ENCODE peak calls at places on chromosomes 6 and 20, in seven cellular contexts. Z is nucleus accumbens; U is cardiac muscle cell; O is activated CD8-positive, alpha-beta memory T cell treated with anti-CD3 and anti-CD28 coated beads, Interleukin-2, amount 50 U/mL, for 4 hours; S is HEK293T; G is GM12865; C is activated CD8-positive, alpha-beta T cell treated with anti-CD3 and anti-CD28 coated beads, Interleukin-2, amount 10 ng/mL, durations not matched to agents 7 days and 5 days. P is an unnamed sample.

GRCh38 chr6:16684896-16685554 is 76.2 kb downstream of the ATXN1 start:
- DNase-seq in Z (no peak), U (peak; percentile 49), O (peak; percentile 79), S (no peak), G (peak; percentile 65), C (peak; percentile 47), P (no peak)

GRCh38 chr20:51660741-51661608 is 107.2 kb downstream of the ATP9A start:
- DNase-seq in Z (no peak), U (peak; percentile 54), O (no peak), S (no peak), G (peak; percentile 10), C (no peak), P (no peak)

GRCh38 chr6:34638834-34639736 is 57.5 kb downstream of the ILRUN start:
- DNase-seq in Z (no peak), U (no peak), O (no peak), S (no peak), G (peak; percentile 89), C (no peak), P (no peak)

GRCh38 chr6:74638467-74638866 is 567.4 kb downstream of the COL12A1 start:
- DNase-seq in Z (no peak), U (no peak), O (no peak), S (no peak), G (no peak), C (no peak), P (no peak)

GRCh38 chr6:45838996-45839395 is 176.7 kb downstream of the CLIC5 start:
- DNase-seq in Z (no peak), U (no peak), O (no peak), S (no peak), G (no peak), C (no peak), P (no peak)

GRCh38 chr6:16712931-16713484 is 48.3 kb downstream of the ATXN1 start:
- DNase-seq in Z (no peak), U (peak; percentile 96), O (no peak), S (peak; percentile 35), G (peak; percentile 54), C (no peak), P (peak; percentile 36)

GRCh38 chr20:4045741-4046140 is 30.4 kb upstream of the RNF24 start:
- DNase-seq in Z (no peak), U (peak; percentile 63), O (no peak), S (no peak), G (no peak), C (no peak), P (no peak)

GRCh38 chr20:41969656-41970055 is 351.5 kb upstream of the CHD6 start:
- DNase-seq in Z (peak; percentile 34), U (no peak), O (no peak), S (no peak), G (no peak), C (no peak), P (no peak)

GRCh38 chr20:34171640-34172039 is 59.6 kb upstream of the EIF2S2 start:
- DNase-seq in Z (no peak), U (peak; percentile 19), O (no peak), S (no peak), G (no peak), C (no peak), P (no peak)

GRCh38 chr20:33411136-33411690 is 9.9 kb upstream of the CDK5RAP1 start:
- DNase-seq in Z (peak; percentile 82), U (no peak), O (no peak), S (no peak), G (no peak), C (no peak), P (no peak)

GRCh38 chr20:53216856-53217576 is 244.9 kb downstream of the TSHZ2 start:
- DNase-seq in Z (peak; percentile 27), U (peak; percentile 42), O (peak; percentile 86), S (peak; percentile 79), G (peak; percentile 72), C (peak; percentile 81), P (peak; percentile 46)

GRCh38 chr6:82408952-82409421 is 45.4 kb downstream of the TPBG start:
- DNase-seq in Z (no peak), U (peak; percentile 57), O (no peak), S (no peak), G (peak; percentile 20), C (no peak), P (no peak)

GRCh38 chr6:168411793-168412192 is 29.2 kb upstream of the SMOC2 start:
- DNase-seq in Z (no peak), U (no peak), O (no peak), S (no peak), G (no peak), C (no peak), P (no peak)

GRCh38 chr20:33450867-33451266 is 7.3 kb upstream of the SNTA1 start:
- DNase-seq in Z (no peak), U (peak; percentile 37), O (no peak), S (no peak), G (no peak), C (no peak), P (no peak)

GRCh38 chr6:43076928-43077809 is 1.1 kb downstream of the PTK7 start:
- DNase-seq in Z (no peak), U (peak; percentile 54), O (no peak), S (peak; percentile 45), G (no peak), C (no peak), P (peak; percentile 37)

GRCh38 chr6:138410048-138410735 is 6.2 kb downstream of the HEBP2 start:
- DNase-seq in Z (no peak), U (peak; percentile 85), O (no peak), S (no peak), G (no peak), C (no peak), P (no peak)

GRCh38 chr20:49549806-49550551 is 18.0 kb downstream of the PTGIS start:
- DNase-seq in Z (no peak), U (no peak), O (no peak), S (no peak), G (no peak), C (no peak), P (no peak)

GRCh38 chr20:49979030-49979832 is 3.5 kb upstream of the SNAI1 start:
- DNase-seq in Z (peak; percentile 41), U (peak; percentile 46), O (peak; percentile 70), S (peak; percentile 77), G (peak; percentile 56), C (peak; percentile 71), P (peak; percentile 35)

GRCh38 chr6:112252571-112253504 is 1.5 kb downstream of the LAMA4 start:
- DNase-seq in Z (no peak), U (peak; percentile 62), O (no peak), S (no peak), G (no peak), C (peak; percentile 7), P (no peak)

GRCh38 chr6:159127701-159128100 is 41.5 kb upstream of the FNDC1 start:
- DNase-seq in Z (no peak), U (no peak), O (no peak), S (no peak), G (no peak), C (no peak), P (no peak)

GRCh38 chr6:135870722-135871121 is 19.2 kb downstream of the PDE7B start:
- DNase-seq in Z (no peak), U (peak; percentile 87), O (no peak), S (no peak), G (no peak), C (no peak), P (no peak)